ENCODE peak calls at places on chromosome 1, in seven cellular contexts. X is memory B cell; J is thyroid gland; N is RCC 7860; B is A172; P is stimulated activated CD8-positive, alpha-beta memory T cell treated with anti-CD3 and anti-CD28 coated beads, Interleukin-7, amount 100 ng/mL, for 1 hour; D is KBM-7. F is an unnamed sample.

GRCh38 chr1:232610187-232610901 is 19.6 kb downstream of the SIPA1L2 start:
- DNase-seq in J (no peak), B (no peak), X (no peak), P (no peak), N (no peak), D (no peak), F (no peak)

GRCh38 chr1:242556276-242556675 is 31.8 kb upstream of the PLD5 start:
- DNase-seq in D (no peak), X (no peak), J (no peak), P (no peak), B (no peak), N (peak), F (no peak)

GRCh38 chr1:43582162-43582566 is 51.5 kb downstream of the PTPRF start:
- DNase-seq in P (no peak), N (peak), X (no peak), D (peak), J (peak), B (peak), F (no peak)

GRCh38 chr1:7149080-7149838 is 364.0 kb downstream of the CAMTA1 start:
- DNase-seq in N (no peak), X (no peak), P (no peak), D (no peak), J (peak), B (no peak), F (no peak)

GRCh38 chr1:183279835-183280234 is 93.8 kb downstream of the LAMC2 start:
- DNase-seq in J (no peak), P (no peak), B (peak), X (no peak), N (no peak), D (no peak), F (peak)

GRCh38 chr1:81179239-81179638 is 621.5 kb upstream of the ADGRL2 start:
- DNase-seq in D (no peak), N (peak), B (peak), J (no peak), P (no peak), X (no peak), F (no peak)

GRCh38 chr1:88228153-88228552 is 455.9 kb upstream of the PKN2 start:
- DNase-seq in B (no peak), P (no peak), X (no peak), D (no peak), N (no peak), J (no peak), F (no peak)

GRCh38 chr1:21706151-21706835 is 37.1 kb upstream of the RAP1GAP start:
- DNase-seq in P (no peak), X (no peak), N (no peak), B (peak), D (peak), J (no peak), F (no peak)

GRCh38 chr1:237054313-237054712 is 12.3 kb downstream of the RYR2 start:
- DNase-seq in D (no peak), B (no peak), P (no peak), J (no peak), N (no peak), X (no peak), F (no peak)

GRCh38 chr1:218585565-218586184 is 240.5 kb downstream of the TGFB2 start:
- DNase-seq in X (no peak), D (no peak), B (peak), N (peak), J (peak), P (no peak), F (no peak)

GRCh38 chr1:18175530-18176377 is 68.2 kb downstream of the IGSF21 start:
- DNase-seq in N (no peak), D (no peak), P (no peak), B (no peak), J (peak), X (no peak), F (no peak)

GRCh38 chr1:113192242-113192641 is 119.2 kb downstream of the LRIG2 start:
- DNase-seq in P (no peak), D (peak), N (no peak), B (no peak), X (no peak), J (no peak), F (no peak)

GRCh38 chr1:165543651-165544452 is at the start of gene LRRC52:
- DNase-seq in X (no peak), D (no peak), N (no peak), P (no peak), B (no peak), J (peak), F (no peak)

GRCh38 chr1:36924282-36924791 is 110.0 kb downstream of the GRIK3 start:
- DNase-seq in D (peak), B (peak), X (peak), N (no peak), P (peak), J (peak), F (no peak)

GRCh38 chr1:23727362-23727811 is 15.9 kb upstream of the ELOA start:
- DNase-seq in J (peak), D (peak), P (no peak), N (no peak), B (no peak), X (no peak), F (no peak)

GRCh38 chr1:112060266-112060665 is 70.8 kb upstream of the KCND3 start:
- DNase-seq in P (no peak), N (no peak), X (no peak), B (no peak), D (no peak), J (no peak), F (no peak)

GRCh38 chr1:84583648-84584047 is 9.4 kb upstream of the CTBS start:
- DNase-seq in B (no peak), N (no peak), P (no peak), J (no peak), X (no peak), D (no peak), F (no peak)

GRCh38 chr1:50704126-50704525 is 255.9 kb downstream of the FAF1 start:
- DNase-seq in X (no peak), J (no peak), B (peak), P (no peak), N (peak), D (peak), F (no peak)

GRCh38 chr1:219387211-219387610 is 213.5 kb downstream of the LYPLAL1 start:
- DNase-seq in N (no peak), P (no peak), D (no peak), J (no peak), B (no peak), X (no peak), F (no peak)

GRCh38 chr1:54546651-54547348 is 1.2 kb upstream of the ACOT11 start:
- DNase-seq in P (no peak), D (peak), J (no peak), B (no peak), X (no peak), N (no peak), F (no peak)

GRCh38 chr1:78286686-78287085 is 204.1 kb upstream of the PTGFR start:
- DNase-seq in N (no peak), P (no peak), J (no peak), X (no peak), D (no peak), B (peak), F (no peak)

GRCh38 chr1:228852015-228852414 is 116.7 kb downstream of the RHOU start:
- DNase-seq in J (no peak), B (no peak), P (no peak), X (no peak), D (no peak), N (no peak), F (no peak)

GRCh38 chr1:180382326-180383115 is 119.9 kb downstream of the ACBD6 start:
- DNase-seq in N (no peak), J (no peak), D (no peak), X (no peak), B (peak), P (no peak), F (no peak)

GRCh38 chr1:77565321-77565720 is 117.1 kb downstream of the ZZZ3 start:
- DNase-seq in B (no peak), N (no peak), X (no peak), P (no peak), J (no peak), D (no peak), F (no peak)

GRCh38 chr1:163730366-163730765 is 408.6 kb downstream of the NUF2 start:
- DNase-seq in P (no peak), J (no peak), N (no peak), B (no peak), X (no peak), D (no peak), F (no peak)

GRCh38 chr1:30234091-30234490 is 489.3 kb downstream of the MATN1 start:
- DNase-seq in X (no peak), N (no peak), B (no peak), P (no peak), J (no peak), D (no peak), F (no peak)

GRCh38 chr1:17539526-17540254 is at the start of gene ARHGEF10L:
- DNase-seq in D (no peak), J (peak), N (peak), X (peak), B (no peak), P (no peak), F (no peak)

GRCh38 chr1:44842415-44842762 is 664 bp downstream of the PTCH2 start:
- DNase-seq in J (no peak), D (no peak), B (no peak), N (no peak), P (no peak), X (no peak), F (no peak)

GRCh38 chr1:160548960-160549664 is 26.1 kb upstream of the SLAMF6 start:
- DNase-seq in D (no peak), B (no peak), P (no peak), J (no peak), N (no peak), X (peak), F (no peak)

GRCh38 chr1:159889821-159890252 is 10.1 kb downstream of the CFAP45 start:
- DNase-seq in D (peak), J (no peak), N (peak), P (no peak), X (no peak), B (peak), F (no peak)

GRCh38 chr1:159854101-159854692 is 8.3 kb downstream of the VSIG8 start:
- DNase-seq in X (no peak), P (no peak), N (no peak), D (no peak), B (peak), J (peak), F (peak)